ENCODE peak calls at places on chromosomes 7 and 10, in nine cellular contexts. J is activated T-cell treated with anti-CD3 and anti-CD28 coated beads, Interleukin-2, amount 50 U/mL, for 1 hour; I is choroid plexus epithelial cell; H is NAMALWA; B is left lobe of liver; V is AG04450; E is GM23338; S is NCI-H2081; U is H9. A is an unnamed sample.

GRCh38 chr10:69749180-69750010 is 52.3 kb upstream of the COL13A1 start:
- DNase-seq in J (no peak), I (peak), H (no peak), B (no peak), V (no peak), E (no peak), S (no peak), U (no peak), A (no peak)

GRCh38 chr7:15822123-15822495 is 135.6 kb upstream of the MEOX2 start:
- DNase-seq in J (no peak), I (no peak), H (no peak), B (no peak), V (no peak), E (no peak), S (no peak), U (no peak), A (no peak)

GRCh38 chr7:44697136-44698045 is 51.3 kb upstream of the ZMIZ2 start:
- DNase-seq in J (no peak), I (no peak), H (no peak), B (no peak), V (no peak), E (no peak), S (no peak), U (no peak), A (no peak)

GRCh38 chr7:2805213-2806003 is 38.7 kb downstream of the GNA12 start:
- DNase-seq in J (no peak), I (no peak), H (no peak), B (no peak), V (no peak), E (no peak), S (no peak), U (no peak), A (no peak)

GRCh38 chr10:28542728-28543127 is 9.8 kb downstream of the WAC start:
- DNase-seq in J (no peak), I (no peak), H (no peak), B (no peak), V (no peak), E (no peak), S (no peak), U (no peak), A (no peak)

GRCh38 chr7:81924494-81924893 is 154.6 kb upstream of the HGF start:
- DNase-seq in J (no peak), I (no peak), H (no peak), B (no peak), V (no peak), E (peak), S (no peak), U (no peak), A (no peak)

GRCh38 chr10:52066383-52066782 is 247.7 kb upstream of the DKK1 start:
- DNase-seq in J (no peak), I (peak), H (peak), B (no peak), V (no peak), E (peak), S (no peak), U (peak), A (no peak)

GRCh38 chr7:106767498-106768323 is 97.4 kb upstream of the PIK3CG start:
- DNase-seq in J (no peak), I (peak), H (peak), B (no peak), V (peak), E (peak), S (no peak), U (no peak), A (no peak)

GRCh38 chr10:69456880-69457693 is 5.8 kb downstream of the TSPAN15 start:
- DNase-seq in J (no peak), I (no peak), H (no peak), B (no peak), V (no peak), E (no peak), S (no peak), U (no peak), A (no peak)

GRCh38 chr10:60485025-60485424 is 95.3 kb upstream of the ANK3 start:
- DNase-seq in J (no peak), I (no peak), H (no peak), B (no peak), V (no peak), E (no peak), S (no peak), U (no peak), A (no peak)

A was measured in SK-N-MC.